ENCODE peak calls at places on chromosomes 16 and 17, in seven cellular contexts. E, P, Q, X, Y, I and S are unnamed samples.

GRCh38 chr17:44672479-44673093 is 16.3 kb downstream of the MEIOC start:
- DNase-seq in X (no peak), Q (peak), I (no peak), P (no peak), E (no peak), Y (no peak), S (no peak)

GRCh38 chr17:67636841-67637240 is 80.9 kb upstream of the NOL11 start:
- DNase-seq in I (peak), P (no peak), E (no peak), X (no peak), Y (no peak), Q (peak), S (no peak)

GRCh38 chr16:22001591-22001990 is 675 bp upstream of the PDZD9 start:
- DNase-seq in P (no peak), Q (peak), I (no peak), X (no peak), E (no peak), Y (no peak), S (no peak)

GRCh38 chr17:688100-688989 is 26.3 kb downstream of the VPS53 start:
- DNase-seq in X (no peak), Y (no peak), E (no peak), I (no peak), P (peak), Q (peak), S (no peak)

GRCh38 chr17:41624208-41625101 is at the start of gene KRT17:
- DNase-seq in I (no peak), P (no peak), X (no peak), E (no peak), Y (no peak), Q (no peak), S (no peak)

GRCh38 chr16:86664518-86665318 is 86.4 kb downstream of the FOXL1 start:
- DNase-seq in E (no peak), X (no peak), Y (no peak), P (no peak), Q (peak), I (peak), S (no peak)

GRCh38 chr17:82110298-82110697 is 12.3 kb upstream of the FASN start:
- DNase-seq in Y (no peak), Q (no peak), E (no peak), I (no peak), P (no peak), X (no peak), S (no peak)

GRCh38 chr16:20844054-20844453 is 37.7 kb downstream of the REXO5 start:
- DNase-seq in X (no peak), E (no peak), I (no peak), P (no peak), Y (no peak), Q (no peak), S (no peak)

GRCh38 chr16:86064431-86065250 is 165.7 kb downstream of the IRF8 start:
- DNase-seq in Y (no peak), Q (no peak), X (no peak), P (no peak), E (no peak), I (no peak), S (no peak)

GRCh38 chr17:72715906-72716572 is 376.4 kb downstream of the SLC39A11 start:
- DNase-seq in E (no peak), Q (peak), P (no peak), Y (no peak), X (no peak), I (no peak), S (no peak)

GRCh38 chr16:83338941-83339340 is 468.8 kb upstream of the HSBP1 start:
- DNase-seq in I (no peak), Q (peak), Y (no peak), E (no peak), P (no peak), X (no peak), S (no peak)

GRCh38 chr16:54106078-54106477 is 180.5 kb downstream of the IRX3 start:
- DNase-seq in I (no peak), X (no peak), P (no peak), Y (no peak), E (no peak), Q (no peak), S (no peak)

GRCh38 chr17:1532836-1533602 is 16.6 kb upstream of the INPP5K start:
- DNase-seq in X (peak), E (peak), Y (peak), P (no peak), I (no peak), Q (no peak), S (peak)

GRCh38 chr17:70906808-70907207 is 737.5 kb downstream of the KCNJ2 start:
- DNase-seq in Y (no peak), Q (peak), E (no peak), I (peak), X (peak), P (no peak), S (no peak)

GRCh38 chr17:34580685-34581445 is 1.5 kb downstream of the TMEM132E start:
- DNase-seq in Y (no peak), I (no peak), P (no peak), X (peak), Q (no peak), E (no peak), S (no peak)

GRCh38 chr16:351804-352520 is 561 bp downstream of the AXIN1 start:
- DNase-seq in X (no peak), I (no peak), E (no peak), Y (peak), P (no peak), Q (no peak), S (peak)

GRCh38 chr17:59425085-59425901 is 93.8 kb downstream of the YPEL2 start:
- DNase-seq in Y (no peak), X (no peak), P (no peak), I (peak), Q (peak), E (no peak), S (no peak)

GRCh38 chr17:45370949-45371413 is 54.2 kb upstream of the MAP3K14 start:
- DNase-seq in Q (no peak), P (no peak), E (no peak), X (no peak), I (no peak), Y (no peak), S (no peak)

GRCh38 chr17:1186214-1186820 is 6.5 kb upstream of the ABR start:
- DNase-seq in Y (no peak), Q (peak), E (no peak), I (no peak), X (no peak), P (no peak), S (no peak)

GRCh38 chr17:8142887-8143580 is 9.2 kb downstream of the PER1 start:
- DNase-seq in X (no peak), I (no peak), Q (no peak), Y (peak), E (no peak), P (no peak), S (no peak)

GRCh38 chr16:57175896-57176295 is 9.9 kb downstream of the PSME3IP1 start:
- DNase-seq in Y (no peak), P (no peak), Q (peak), E (no peak), X (no peak), I (no peak), S (no peak)

GRCh38 chr16:49410226-49410625 is 36.6 kb downstream of the C16orf78 start:
- DNase-seq in P (no peak), E (no peak), X (no peak), Y (no peak), Q (no peak), I (no peak), S (no peak)

GRCh38 chr16:58464047-58464915 is 35.7 kb upstream of the NDRG4 start:
- DNase-seq in Q (no peak), I (no peak), E (no peak), P (no peak), X (peak), Y (no peak), S (no peak)